ENCODE peak calls at places on chromosome 5, in seven cellular contexts. U is A549, A is sigmoid colon, B is stomach, S is HepG2, L is transverse colon, H is tibial nerve. Y is an unnamed sample.
A peak's percentile ranks its signal among the peaks of the same experiment; 100 is the strongest.

GRCh38 chr5:170633235-170634041 is 129.6 kb downstream of the KCNIP1 start:
- DNase-seq in L (peak; percentile 27), U (peak; percentile 69), B (no peak), A (peak; percentile 86), S (peak; percentile 27), H (no peak), Y (peak; percentile 79)

GRCh38 chr5:2764581-2764980 is 13.1 kb upstream of the IRX2 start:
- DNase-seq in L (no peak), A (no peak), U (no peak), H (no peak), B (no peak), S (no peak), Y (no peak)

GRCh38 chr5:77208507-77209163 is 1.8 kb upstream of the PDE8B start:
- DNase-seq in U (no peak), A (no peak), S (no peak), B (peak; percentile 79), H (no peak), L (no peak), Y (no peak)

GRCh38 chr5:173242675-173243085 is 7.7 kb upstream of the NKX2-5 start:
- DNase-seq in H (no peak), L (no peak), S (no peak), B (no peak), A (no peak), U (no peak), Y (no peak)

GRCh38 chr5:180366303-180366702 is 13.2 kb upstream of the GFPT2 start:
- DNase-seq in L (no peak), B (no peak), A (no peak), U (no peak), H (no peak), S (no peak), Y (no peak)

GRCh38 chr5:174505621-174506020 is 218.8 kb upstream of the MSX2 start:
- DNase-seq in U (no peak), H (no peak), B (no peak), S (no peak), L (no peak), A (no peak), Y (no peak)

GRCh38 chr5:38008198-38008597 is 168.4 kb upstream of the GDNF start:
- DNase-seq in S (no peak), H (no peak), B (no peak), U (no peak), A (no peak), L (no peak), Y (no peak)

GRCh38 chr5:134594797-134595457 is 37.7 kb downstream of the SAR1B start:
- DNase-seq in U (no peak), A (no peak), L (no peak), H (no peak), S (no peak), B (no peak), Y (no peak)

GRCh38 chr5:31090467-31090866 is 103.0 kb upstream of the CDH6 start:
- DNase-seq in A (no peak), H (no peak), S (no peak), B (no peak), L (no peak), U (no peak), Y (no peak)

GRCh38 chr5:58188287-58188651 is 271.6 kb downstream of the PLK2 start:
- DNase-seq in B (no peak), L (no peak), S (peak; percentile 29), A (no peak), U (peak; percentile 98), H (no peak), Y (no peak)

GRCh38 chr5:163727028-163727427 is 221.6 kb downstream of the MAT2B start:
- DNase-seq in H (no peak), A (no peak), S (no peak), L (peak; percentile 19), B (no peak), U (no peak), Y (no peak)

GRCh38 chr5:19577882-19578281 is 410.1 kb downstream of the CDH18 start:
- DNase-seq in S (no peak), A (no peak), U (no peak), B (no peak), H (no peak), L (no peak), Y (no peak)

GRCh38 chr5:179823937-179824744 is 3.4 kb downstream of the SQSTM1 start:
- DNase-seq in A (peak; percentile 61), L (no peak), U (no peak), S (no peak), B (no peak), H (no peak), Y (no peak)

GRCh38 chr5:56233230-56233629 is at the start of gene ANKRD55:
- DNase-seq in B (no peak), S (no peak), A (no peak), L (no peak), U (no peak), H (no peak), Y (no peak)

GRCh38 chr5:150131461-150131860 is 24.2 kb downstream of the PDGFRB start:
- DNase-seq in A (no peak), U (no peak), B (no peak), H (no peak), S (no peak), L (no peak), Y (no peak)

GRCh38 chr5:88551724-88552345 is 283.2 kb upstream of the TMEM161B start:
- DNase-seq in U (no peak), B (no peak), S (no peak), L (no peak), A (no peak), H (no peak), Y (no peak)

GRCh38 chr5:59745422-59745863 is 148.1 kb downstream of the PDE4D start:
- DNase-seq in H (no peak), S (no peak), U (peak; percentile 96), A (peak; percentile 90), B (peak; percentile 43), L (peak; percentile 32), Y (no peak)

GRCh38 chr5:139385061-139385889 is 2.2 kb upstream of the SLC23A1 start:
- DNase-seq in B (peak; percentile 52), L (peak; percentile 51), A (no peak), H (no peak), U (no peak), S (peak; percentile 73), Y (no peak)

GRCh38 chr5:113202904-113203716 is 226.5 kb downstream of the DCP2 start:
- DNase-seq in H (peak; percentile 20), L (no peak), U (peak; percentile 16), S (peak; percentile 81), A (peak; percentile 66), B (peak; percentile 67), Y (no peak)

GRCh38 chr5:151092750-151093149 is 11.9 kb upstream of the TNIP1 start:
- DNase-seq in L (no peak), H (no peak), A (peak; percentile 74), B (no peak), S (no peak), U (no peak), Y (no peak)

GRCh38 chr5:175850165-175850845 is 21.1 kb upstream of the CPLX2 start:
- DNase-seq in U (no peak), S (peak; percentile 26), B (no peak), A (no peak), L (no peak), H (no peak), Y (no peak)

GRCh38 chr5:132781029-132781428 is 4.0 kb upstream of the SEPTIN8 start:
- DNase-seq in B (no peak), A (no peak), S (no peak), U (no peak), H (no peak), L (no peak), Y (no peak)

GRCh38 chr5:139406960-139407359 is 3.1 kb upstream of the SPATA24 start:
- DNase-seq in B (no peak), S (no peak), U (no peak), A (no peak), L (no peak), H (no peak), Y (no peak)

GRCh38 chr5:78747703-78748359 is 99.3 kb upstream of the LHFPL2 start:
- DNase-seq in U (no peak), L (no peak), H (no peak), S (no peak), A (no peak), B (no peak), Y (no peak)

GRCh38 chr5:127080001-127080478 is 6.7 kb upstream of the C5orf63 start:
- DNase-seq in L (no peak), H (no peak), B (no peak), U (no peak), A (no peak), S (no peak), Y (no peak)

GRCh38 chr5:58871648-58872242 is 288.9 kb downstream of the RAB3C start:
- DNase-seq in A (no peak), L (no peak), B (no peak), H (no peak), U (peak; percentile 69), S (peak; percentile 24), Y (peak; percentile 39)

GRCh38 chr5:54455413-54456157 is at the start of gene HSPB3:
- DNase-seq in S (no peak), H (no peak), L (peak; percentile 22), B (no peak), A (peak; percentile 74), U (no peak), Y (peak; percentile 38)
- TF ChIP-seq POLR2A in S (no peak), H (no peak), L (peak; percentile 34), B (no peak), A (no peak), U (no peak), Y (no peak)

GRCh38 chr5:83473344-83474169 is 2.0 kb downstream of the VCAN start:
- DNase-seq in S (no peak), L (peak; percentile 70), U (peak; percentile 95), A (peak; percentile 96), H (peak; percentile 91), B (peak; percentile 56), Y (peak; percentile 58)
- TF ChIP-seq CTCF in S (peak; percentile 80), L (peak; percentile 46), U (peak; percentile 82), A (peak; percentile 51), H (peak; percentile 88), B (peak; percentile 61), Y (peak; percentile 56)

GRCh38 chr5:72149742-72150141 is 42.5 kb downstream of the MAP1B start:
- DNase-seq in U (no peak), S (no peak), B (no peak), L (no peak), A (no peak), H (no peak), Y (no peak)
- TF ChIP-seq EP300 in U (no peak), S (no peak), B (no peak), L (no peak), A (no peak), H (no peak), Y (no peak)

GRCh38 chr5:1507961-1508678 is 15.6 kb downstream of the LPCAT1 start:
- DNase-seq in A (peak; percentile 61), S (no peak), B (no peak), L (peak; percentile 3), H (no peak), U (no peak), Y (no peak)

GRCh38 chr5:1508679-1509290 is 15.0 kb downstream of the LPCAT1 start:
- DNase-seq in U (no peak), L (peak; percentile 4), H (no peak), A (peak; percentile 55), S (no peak), B (no peak), Y (peak; percentile 9)

GRCh38 chr5:1506242-1507015 is 17.3 kb downstream of the LPCAT1 start:
- DNase-seq in B (no peak), L (no peak), U (no peak), S (no peak), H (no peak), A (no peak), Y (peak; percentile 7)

GRCh38 chr5:1507016-1507375 is 16.8 kb downstream of the LPCAT1 start:
- DNase-seq in U (no peak), L (no peak), A (no peak), B (no peak), S (no peak), H (no peak), Y (no peak)

GRCh38 chr5:1507457-1507856 is 16.3 kb downstream of the LPCAT1 start:
- DNase-seq in U (no peak), H (no peak), L (no peak), A (peak; percentile 54), B (no peak), S (no peak), Y (no peak)
- TF ChIP-seq POLR2A in U (no peak), H (no peak), L (no peak), A (no peak), B (no peak), S (no peak), Y (no peak)

Y was measured in ovary.